ENCODE peak calls at places on chromosome 4, in six cellular contexts. One of them, this sample, is unnamed.

GRCh38 chr4:38357546-38357945 is 306.5 kb upstream of the KLF3 start:
- ATAC-seq in heart left ventricle: no peak
- ATAC-seq in stimulated activated naive CD8-positive, alpha-beta T cell treated with anti-CD3 and anti-CD28 coated beads, Interleukin-15, amount 100 ng/mL, for 72 hours: no peak
- ATAC-seq in activated CD8-positive, alpha-beta T cell treated with anti-CD3 and anti-CD28 coated beads for 36 hours: no peak
- ATAC-seq in pancreas: no peak
- ATAC-seq in activated CD8-positive, alpha-beta memory T cell treated with anti-CD3 and anti-CD28 coated beads, Interleukin-2, amount 10 ng/mL, durations not matched to agents 7 days and 5 days: no peak
- ATAC-seq in this sample: no peak

GRCh38 chr4:74015126-74015780 is 16.8 kb upstream of the CXCL5 start:
- ATAC-seq in pancreas: no peak
- ATAC-seq in stimulated activated naive CD8-positive, alpha-beta T cell treated with anti-CD3 and anti-CD28 coated beads, Interleukin-15, amount 100 ng/mL, for 72 hours: peak; percentile 46
- ATAC-seq in activated CD8-positive, alpha-beta memory T cell treated with anti-CD3 and anti-CD28 coated beads, Interleukin-2, amount 10 ng/mL, durations not matched to agents 7 days and 5 days: no peak
- ATAC-seq in heart left ventricle: no peak
- ATAC-seq in activated CD8-positive, alpha-beta T cell treated with anti-CD3 and anti-CD28 coated beads for 36 hours: no peak
- ATAC-seq in this sample: no peak

GRCh38 chr4:39495446-39496208 is 31.6 kb downstream of the UGDH start:
- ATAC-seq in activated CD8-positive, alpha-beta T cell treated with anti-CD3 and anti-CD28 coated beads for 36 hours: no peak
- ATAC-seq in heart left ventricle: no peak
- ATAC-seq in activated CD8-positive, alpha-beta memory T cell treated with anti-CD3 and anti-CD28 coated beads, Interleukin-2, amount 10 ng/mL, durations not matched to agents 7 days and 5 days: no peak
- ATAC-seq in pancreas: peak; percentile 41
- ATAC-seq in stimulated activated naive CD8-positive, alpha-beta T cell treated with anti-CD3 and anti-CD28 coated beads, Interleukin-15, amount 100 ng/mL, for 72 hours: no peak
- ATAC-seq in this sample: no peak

GRCh38 chr4:68490826-68491457 is 43.7 kb downstream of the TMPRSS11E start:
- ATAC-seq in stimulated activated naive CD8-positive, alpha-beta T cell treated with anti-CD3 and anti-CD28 coated beads, Interleukin-15, amount 100 ng/mL, for 72 hours: no peak
- ATAC-seq in activated CD8-positive, alpha-beta T cell treated with anti-CD3 and anti-CD28 coated beads for 36 hours: no peak
- ATAC-seq in pancreas: peak; percentile 28
- ATAC-seq in heart left ventricle: no peak
- ATAC-seq in activated CD8-positive, alpha-beta memory T cell treated with anti-CD3 and anti-CD28 coated beads, Interleukin-2, amount 10 ng/mL, durations not matched to agents 7 days and 5 days: no peak
- ATAC-seq in this sample: no peak

GRCh38 chr4:26088433-26088928 is 174.5 kb downstream of the SMIM20 start:
- ATAC-seq in activated CD8-positive, alpha-beta T cell treated with anti-CD3 and anti-CD28 coated beads for 36 hours: peak; percentile 82
- ATAC-seq in pancreas: peak; percentile 22
- ATAC-seq in heart left ventricle: peak; percentile 57
- ATAC-seq in activated CD8-positive, alpha-beta memory T cell treated with anti-CD3 and anti-CD28 coated beads, Interleukin-2, amount 10 ng/mL, durations not matched to agents 7 days and 5 days: peak; percentile 66
- ATAC-seq in stimulated activated naive CD8-positive, alpha-beta T cell treated with anti-CD3 and anti-CD28 coated beads, Interleukin-15, amount 100 ng/mL, for 72 hours: peak; percentile 94
- ATAC-seq in this sample: peak; percentile 84

GRCh38 chr4:165326831-165327210 is 648 bp upstream of the MSMO1 start:
- ATAC-seq in pancreas: peak; percentile 53
- ATAC-seq in heart left ventricle: no peak
- ATAC-seq in activated CD8-positive, alpha-beta memory T cell treated with anti-CD3 and anti-CD28 coated beads, Interleukin-2, amount 10 ng/mL, durations not matched to agents 7 days and 5 days: no peak
- ATAC-seq in activated CD8-positive, alpha-beta T cell treated with anti-CD3 and anti-CD28 coated beads for 36 hours: no peak
- ATAC-seq in stimulated activated naive CD8-positive, alpha-beta T cell treated with anti-CD3 and anti-CD28 coated beads, Interleukin-15, amount 100 ng/mL, for 72 hours: no peak
- ATAC-seq in this sample: no peak

GRCh38 chr4:86032476-86033022 is 327.3 kb downstream of the MAPK10 start:
- ATAC-seq in pancreas: peak; percentile 58
- ATAC-seq in heart left ventricle: peak; percentile 88
- ATAC-seq in activated CD8-positive, alpha-beta T cell treated with anti-CD3 and anti-CD28 coated beads for 36 hours: no peak
- ATAC-seq in stimulated activated naive CD8-positive, alpha-beta T cell treated with anti-CD3 and anti-CD28 coated beads, Interleukin-15, amount 100 ng/mL, for 72 hours: no peak
- ATAC-seq in activated CD8-positive, alpha-beta memory T cell treated with anti-CD3 and anti-CD28 coated beads, Interleukin-2, amount 10 ng/mL, durations not matched to agents 7 days and 5 days: no peak
- ATAC-seq in this sample: no peak

GRCh38 chr4:80393246-80393969 is 57.9 kb downstream of the CFAP299 start:
- ATAC-seq in pancreas: no peak
- ATAC-seq in stimulated activated naive CD8-positive, alpha-beta T cell treated with anti-CD3 and anti-CD28 coated beads, Interleukin-15, amount 100 ng/mL, for 72 hours: peak; percentile 99
- ATAC-seq in heart left ventricle: no peak
- ATAC-seq in activated CD8-positive, alpha-beta T cell treated with anti-CD3 and anti-CD28 coated beads for 36 hours: peak; percentile 93
- ATAC-seq in activated CD8-positive, alpha-beta memory T cell treated with anti-CD3 and anti-CD28 coated beads, Interleukin-2, amount 10 ng/mL, durations not matched to agents 7 days and 5 days: peak; percentile 71
- ATAC-seq in this sample: peak; percentile 96

GRCh38 chr4:7275490-7276154 is 83.3 kb downstream of the SORCS2 start:
- ATAC-seq in activated CD8-positive, alpha-beta memory T cell treated with anti-CD3 and anti-CD28 coated beads, Interleukin-2, amount 10 ng/mL, durations not matched to agents 7 days and 5 days: no peak
- ATAC-seq in stimulated activated naive CD8-positive, alpha-beta T cell treated with anti-CD3 and anti-CD28 coated beads, Interleukin-15, amount 100 ng/mL, for 72 hours: no peak
- ATAC-seq in activated CD8-positive, alpha-beta T cell treated with anti-CD3 and anti-CD28 coated beads for 36 hours: no peak
- ATAC-seq in heart left ventricle: no peak
- ATAC-seq in pancreas: no peak
- ATAC-seq in this sample: no peak

GRCh38 chr4:108072300-108072699 is 82.6 kb downstream of the HADH start:
- ATAC-seq in activated CD8-positive, alpha-beta memory T cell treated with anti-CD3 and anti-CD28 coated beads, Interleukin-2, amount 10 ng/mL, durations not matched to agents 7 days and 5 days: peak; percentile 91
- ATAC-seq in activated CD8-positive, alpha-beta T cell treated with anti-CD3 and anti-CD28 coated beads for 36 hours: peak; percentile 93
- ATAC-seq in pancreas: no peak
- ATAC-seq in stimulated activated naive CD8-positive, alpha-beta T cell treated with anti-CD3 and anti-CD28 coated beads, Interleukin-15, amount 100 ng/mL, for 72 hours: peak; percentile 96
- ATAC-seq in heart left ventricle: no peak
- ATAC-seq in this sample: peak; percentile 80

GRCh38 chr4:42615131-42615776 is 41.7 kb downstream of the ATP8A1 start:
- ATAC-seq in activated CD8-positive, alpha-beta memory T cell treated with anti-CD3 and anti-CD28 coated beads, Interleukin-2, amount 10 ng/mL, durations not matched to agents 7 days and 5 days: no peak
- ATAC-seq in heart left ventricle: peak; percentile 76
- ATAC-seq in stimulated activated naive CD8-positive, alpha-beta T cell treated with anti-CD3 and anti-CD28 coated beads, Interleukin-15, amount 100 ng/mL, for 72 hours: no peak
- ATAC-seq in activated CD8-positive, alpha-beta T cell treated with anti-CD3 and anti-CD28 coated beads for 36 hours: no peak
- ATAC-seq in pancreas: no peak
- ATAC-seq in this sample: no peak

GRCh38 chr4:36236159-36236558 is 8.2 kb downstream of the ARAP2 start:
- ATAC-seq in pancreas: no peak
- ATAC-seq in heart left ventricle: no peak
- ATAC-seq in stimulated activated naive CD8-positive, alpha-beta T cell treated with anti-CD3 and anti-CD28 coated beads, Interleukin-15, amount 100 ng/mL, for 72 hours: no peak
- ATAC-seq in activated CD8-positive, alpha-beta T cell treated with anti-CD3 and anti-CD28 coated beads for 36 hours: peak; percentile 15
- ATAC-seq in activated CD8-positive, alpha-beta memory T cell treated with anti-CD3 and anti-CD28 coated beads, Interleukin-2, amount 10 ng/mL, durations not matched to agents 7 days and 5 days: no peak
- ATAC-seq in this sample: peak; percentile 22

GRCh38 chr4:184383497-184384055 is 90.8 kb downstream of the IRF2 start:
- ATAC-seq in stimulated activated naive CD8-positive, alpha-beta T cell treated with anti-CD3 and anti-CD28 coated beads, Interleukin-15, amount 100 ng/mL, for 72 hours: no peak
- ATAC-seq in heart left ventricle: no peak
- ATAC-seq in activated CD8-positive, alpha-beta T cell treated with anti-CD3 and anti-CD28 coated beads for 36 hours: no peak
- ATAC-seq in activated CD8-positive, alpha-beta memory T cell treated with anti-CD3 and anti-CD28 coated beads, Interleukin-2, amount 10 ng/mL, durations not matched to agents 7 days and 5 days: no peak
- ATAC-seq in pancreas: peak; percentile 67
- ATAC-seq in this sample: peak; percentile 44

GRCh38 chr4:37392540-37393255 is 148.2 kb downstream of the NWD2 start:
- ATAC-seq in stimulated activated naive CD8-positive, alpha-beta T cell treated with anti-CD3 and anti-CD28 coated beads, Interleukin-15, amount 100 ng/mL, for 72 hours: peak; percentile 50
- ATAC-seq in pancreas: peak; percentile 59
- ATAC-seq in activated CD8-positive, alpha-beta T cell treated with anti-CD3 and anti-CD28 coated beads for 36 hours: no peak
- ATAC-seq in heart left ventricle: peak; percentile 66
- ATAC-seq in activated CD8-positive, alpha-beta memory T cell treated with anti-CD3 and anti-CD28 coated beads, Interleukin-2, amount 10 ng/mL, durations not matched to agents 7 days and 5 days: no peak
- ATAC-seq in this sample: no peak

GRCh38 chr4:38078590-38079381 is 118.6 kb downstream of the PTTG2 start:
- ATAC-seq in activated CD8-positive, alpha-beta T cell treated with anti-CD3 and anti-CD28 coated beads for 36 hours: no peak
- ATAC-seq in activated CD8-positive, alpha-beta memory T cell treated with anti-CD3 and anti-CD28 coated beads, Interleukin-2, amount 10 ng/mL, durations not matched to agents 7 days and 5 days: no peak
- ATAC-seq in stimulated activated naive CD8-positive, alpha-beta T cell treated with anti-CD3 and anti-CD28 coated beads, Interleukin-15, amount 100 ng/mL, for 72 hours: peak; percentile 53
- ATAC-seq in pancreas: peak; percentile 37
- ATAC-seq in heart left ventricle: no peak
- ATAC-seq in this sample: peak; percentile 82

GRCh38 chr4:1562771-1563170 is 121.3 kb downstream of the FAM53A start:
- ATAC-seq in pancreas: no peak
- ATAC-seq in activated CD8-positive, alpha-beta memory T cell treated with anti-CD3 and anti-CD28 coated beads, Interleukin-2, amount 10 ng/mL, durations not matched to agents 7 days and 5 days: no peak
- ATAC-seq in heart left ventricle: no peak
- ATAC-seq in activated CD8-positive, alpha-beta T cell treated with anti-CD3 and anti-CD28 coated beads for 36 hours: no peak
- ATAC-seq in stimulated activated naive CD8-positive, alpha-beta T cell treated with anti-CD3 and anti-CD28 coated beads, Interleukin-15, amount 100 ng/mL, for 72 hours: no peak
- ATAC-seq in this sample: no peak